ENCODE peak calls at places on chromosomes 12 and 14, in nine cellular contexts. One of them, this sample, is unnamed.

GRCh38 chr14:54818201-54819133 is 84.2 kb downstream of the GCH1 start:
- DNase-seq in left ventricle myocardium inferior: no peak
- DNase-seq in tibial artery: no peak
- DNase-seq in HepG2: peak
- DNase-seq in A549: no peak
- DNase-seq in right lobe of liver: no peak
- DNase-seq in stomach: no peak
- DNase-seq in prostate gland: no peak
- DNase-seq in lung: no peak
- DNase-seq in this sample: peak

GRCh38 chr14:98069712-98070133 is 1202.3 kb downstream of the BCL11B start:
- DNase-seq in left ventricle myocardium inferior: no peak
- DNase-seq in tibial artery: no peak
- DNase-seq in lung: peak
- DNase-seq in prostate gland: peak
- DNase-seq in HepG2: peak
- DNase-seq in right lobe of liver: no peak
- DNase-seq in stomach: no peak
- DNase-seq in A549: no peak
- DNase-seq in this sample: no peak

GRCh38 chr14:56065621-56066295 is 52.5 kb upstream of the PELI2 start:
- DNase-seq in right lobe of liver: no peak
- DNase-seq in HepG2: no peak
- DNase-seq in prostate gland: no peak
- DNase-seq in left ventricle myocardium inferior: no peak
- DNase-seq in A549: no peak
- DNase-seq in stomach: no peak
- DNase-seq in tibial artery: no peak
- DNase-seq in lung: no peak
- DNase-seq in this sample: no peak

GRCh38 chr14:80325688-80326087 is 114.4 kb upstream of the DIO2 start:
- DNase-seq in prostate gland: no peak
- DNase-seq in A549: no peak
- DNase-seq in left ventricle myocardium inferior: no peak
- DNase-seq in lung: no peak
- DNase-seq in HepG2: no peak
- DNase-seq in stomach: no peak
- DNase-seq in tibial artery: no peak
- DNase-seq in right lobe of liver: no peak
- DNase-seq in this sample: no peak

GRCh38 chr14:94665121-94665520 is 52.9 kb downstream of the SERPINA3 start:
- DNase-seq in left ventricle myocardium inferior: no peak
- DNase-seq in HepG2: no peak
- DNase-seq in tibial artery: no peak
- DNase-seq in lung: no peak
- DNase-seq in A549: no peak
- DNase-seq in stomach: no peak
- DNase-seq in prostate gland: no peak
- DNase-seq in right lobe of liver: peak
- DNase-seq in this sample: peak

GRCh38 chr12:68497702-68498101 is 113.0 kb upstream of the RAP1B start:
- DNase-seq in right lobe of liver: no peak
- DNase-seq in A549: no peak
- DNase-seq in HepG2: no peak
- DNase-seq in lung: no peak
- DNase-seq in left ventricle myocardium inferior: no peak
- DNase-seq in tibial artery: no peak
- DNase-seq in prostate gland: no peak
- DNase-seq in stomach: no peak
- DNase-seq in this sample: peak

GRCh38 chr12:84362552-84362897 is 550.1 kb downstream of the SLC6A15 start:
- DNase-seq in right lobe of liver: no peak
- DNase-seq in prostate gland: no peak
- DNase-seq in HepG2: no peak
- DNase-seq in stomach: no peak
- DNase-seq in A549: no peak
- DNase-seq in left ventricle myocardium inferior: no peak
- DNase-seq in tibial artery: peak
- DNase-seq in lung: no peak
- DNase-seq in this sample: no peak

GRCh38 chr12:11907625-11908024 is 163.1 kb upstream of the BCL2L14 start:
- DNase-seq in lung: no peak
- DNase-seq in prostate gland: no peak
- DNase-seq in right lobe of liver: no peak
- DNase-seq in left ventricle myocardium inferior: no peak
- DNase-seq in stomach: no peak
- DNase-seq in HepG2: no peak
- DNase-seq in tibial artery: no peak
- DNase-seq in A549: no peak
- DNase-seq in this sample: no peak

GRCh38 chr12:131755305-131756113 is 44.6 kb downstream of the SFSWAP start:
- DNase-seq in prostate gland: no peak
- DNase-seq in lung: no peak
- DNase-seq in right lobe of liver: no peak
- DNase-seq in stomach: no peak
- DNase-seq in HepG2: peak
- DNase-seq in A549: peak
- DNase-seq in left ventricle myocardium inferior: no peak
- DNase-seq in tibial artery: no peak
- DNase-seq in this sample: no peak

GRCh38 chr14:103312006-103312635 is 21.9 kb upstream of the EIF5 start:
- DNase-seq in right lobe of liver: peak
- DNase-seq in A549: no peak
- DNase-seq in tibial artery: peak
- DNase-seq in lung: no peak
- DNase-seq in stomach: no peak
- DNase-seq in HepG2: no peak
- DNase-seq in left ventricle myocardium inferior: no peak
- DNase-seq in prostate gland: no peak
- DNase-seq in this sample: no peak

GRCh38 chr12:125151284-125151683 is 86.0 kb downstream of the AACS start:
- DNase-seq in tibial artery: no peak
- DNase-seq in HepG2: peak
- DNase-seq in right lobe of liver: no peak
- DNase-seq in prostate gland: no peak
- DNase-seq in lung: no peak
- DNase-seq in stomach: no peak
- DNase-seq in A549: no peak
- DNase-seq in left ventricle myocardium inferior: no peak
- DNase-seq in this sample: no peak

GRCh38 chr12:59548930-59549329 is 46.9 kb upstream of the SLC16A7 start:
- DNase-seq in stomach: peak
- DNase-seq in HepG2: no peak
- DNase-seq in right lobe of liver: no peak
- DNase-seq in A549: no peak
- DNase-seq in tibial artery: no peak
- DNase-seq in prostate gland: no peak
- DNase-seq in left ventricle myocardium inferior: no peak
- DNase-seq in lung: no peak
- DNase-seq in this sample: no peak

DNA sequence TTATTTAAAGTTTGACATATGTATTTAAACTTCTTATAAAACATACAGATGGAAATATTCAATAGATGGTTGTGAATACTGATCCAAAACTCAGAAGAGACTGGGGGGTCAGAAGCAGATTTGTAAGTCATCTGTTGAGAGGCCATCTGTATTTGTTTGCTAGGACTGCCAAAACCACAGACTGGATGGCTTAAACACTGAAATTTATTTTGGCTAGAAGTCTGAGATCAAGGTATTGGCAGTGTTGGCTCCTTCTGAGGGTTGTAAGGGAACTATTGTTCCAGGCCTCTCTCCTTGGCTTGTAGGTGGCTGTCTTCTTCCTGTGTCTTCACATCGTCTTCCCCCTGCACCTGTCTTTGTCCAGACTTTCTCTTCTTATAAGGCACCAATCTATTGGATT is 153.9 kb downstream of the LRRK2 start:
- DNase-seq in HepG2: no peak
- DNase-seq in A549: no peak
- DNase-seq in lung: no peak
- DNase-seq in prostate gland: no peak
- DNase-seq in left ventricle myocardium inferior: no peak
- DNase-seq in right lobe of liver: no peak
- DNase-seq in stomach: no peak
- DNase-seq in tibial artery: no peak
- DNase-seq in this sample: no peak
- H3K4me3 ChIP-seq in HepG2: no peak
- H3K4me3 ChIP-seq in A549: no peak
- H3K4me3 ChIP-seq in lung: no peak
- H3K4me3 ChIP-seq in prostate gland: no peak
- H3K4me3 ChIP-seq in left ventricle myocardium inferior: no peak
- H3K4me3 ChIP-seq in right lobe of liver: no peak
- H3K4me3 ChIP-seq in stomach: no peak
- H3K4me3 ChIP-seq in tibial artery: no peak
- H3K4me3 ChIP-seq in this sample: no peak

GRCh38 chr12:109290061-109290460 is 19.0 kb downstream of the FOXN4 start:
- DNase-seq in tibial artery: no peak
- DNase-seq in stomach: no peak
- DNase-seq in lung: no peak
- DNase-seq in prostate gland: no peak
- DNase-seq in A549: no peak
- DNase-seq in HepG2: no peak
- DNase-seq in left ventricle myocardium inferior: no peak
- DNase-seq in right lobe of liver: no peak
- DNase-seq in this sample: no peak

GRCh38 chr12:109287811-109288469 is 21.1 kb downstream of the FOXN4 start:
- DNase-seq in A549: no peak
- DNase-seq in HepG2: no peak
- DNase-seq in prostate gland: no peak
- DNase-seq in left ventricle myocardium inferior: no peak
- DNase-seq in stomach: no peak
- DNase-seq in right lobe of liver: no peak
- DNase-seq in tibial artery: no peak
- DNase-seq in lung: no peak
- DNase-seq in this sample: no peak

GRCh38 chr12:109289004-109289403 is 20.1 kb downstream of the FOXN4 start:
- DNase-seq in prostate gland: no peak
- DNase-seq in A549: no peak
- DNase-seq in left ventricle myocardium inferior: no peak
- DNase-seq in lung: no peak
- DNase-seq in tibial artery: no peak
- DNase-seq in right lobe of liver: no peak
- DNase-seq in HepG2: no peak
- DNase-seq in stomach: no peak
- DNase-seq in this sample: no peak

GRCh38 chr12:109287181-109287580 is 21.9 kb downstream of the FOXN4 start:
- DNase-seq in lung: no peak
- DNase-seq in tibial artery: no peak
- DNase-seq in stomach: no peak
- DNase-seq in right lobe of liver: no peak
- DNase-seq in HepG2: no peak
- DNase-seq in A549: no peak
- DNase-seq in left ventricle myocardium inferior: no peak
- DNase-seq in prostate gland: no peak
- DNase-seq in this sample: no peak

DNA sequence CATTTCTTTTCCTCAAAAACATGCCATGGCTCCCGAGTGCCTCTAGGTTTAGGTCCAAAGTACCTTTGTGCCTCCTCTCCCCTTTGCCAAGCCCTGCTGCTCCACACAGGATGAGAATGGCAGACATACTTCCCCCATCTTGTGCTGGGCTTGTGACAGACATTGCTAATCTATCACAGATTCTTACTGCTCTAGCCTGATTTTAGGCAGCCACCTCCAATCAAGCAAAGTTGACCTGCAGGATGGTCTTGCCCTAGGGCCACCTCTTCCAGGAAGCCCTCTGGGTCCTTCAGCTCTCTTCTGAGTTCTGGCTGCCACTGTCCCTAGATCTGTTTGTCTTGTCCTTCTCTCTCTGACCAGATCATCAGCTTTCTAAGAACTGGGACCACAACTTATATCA is 20.5 kb downstream of the FOXN4 start:
- DNase-seq in HepG2: no peak
- DNase-seq in tibial artery: no peak
- DNase-seq in A549: no peak
- DNase-seq in left ventricle myocardium inferior: no peak
- DNase-seq in lung: no peak
- DNase-seq in right lobe of liver: no peak
- DNase-seq in prostate gland: no peak
- DNase-seq in stomach: no peak
- DNase-seq in this sample: no peak
- H3K4me3 ChIP-seq in HepG2: no peak
- H3K4me3 ChIP-seq in tibial artery: no peak
- H3K4me3 ChIP-seq in A549: no peak
- H3K4me3 ChIP-seq in left ventricle myocardium inferior: no peak
- H3K4me3 ChIP-seq in lung: no peak
- H3K4me3 ChIP-seq in right lobe of liver: no peak
- H3K4me3 ChIP-seq in prostate gland: no peak
- H3K4me3 ChIP-seq in stomach: no peak
- H3K4me3 ChIP-seq in this sample: no peak

GRCh38 chr12:50547742-50548141 is 43.0 kb downstream of the DIP2B start:
- DNase-seq in right lobe of liver: no peak
- DNase-seq in left ventricle myocardium inferior: no peak
- DNase-seq in lung: no peak
- DNase-seq in tibial artery: no peak
- DNase-seq in HepG2: no peak
- DNase-seq in A549: no peak
- DNase-seq in prostate gland: no peak
- DNase-seq in stomach: no peak
- DNase-seq in this sample: no peak

GRCh38 chr12:50550530-50551223 is 45.9 kb downstream of the DIP2B start:
- DNase-seq in A549: no peak
- DNase-seq in left ventricle myocardium inferior: no peak
- DNase-seq in right lobe of liver: no peak
- DNase-seq in stomach: no peak
- DNase-seq in lung: no peak
- DNase-seq in tibial artery: no peak
- DNase-seq in HepG2: no peak
- DNase-seq in prostate gland: no peak
- DNase-seq in this sample: no peak

GRCh38 chr12:50546441-50547318 is 41.9 kb downstream of the DIP2B start:
- DNase-seq in prostate gland: no peak
- DNase-seq in A549: no peak
- DNase-seq in HepG2: no peak
- DNase-seq in left ventricle myocardium inferior: no peak
- DNase-seq in right lobe of liver: no peak
- DNase-seq in tibial artery: no peak
- DNase-seq in lung: no peak
- DNase-seq in stomach: no peak
- DNase-seq in this sample: no peak

GRCh38 chr12:50551866-50552265 is 47.1 kb downstream of the DIP2B start:
- DNase-seq in right lobe of liver: no peak
- DNase-seq in lung: no peak
- DNase-seq in HepG2: no peak
- DNase-seq in left ventricle myocardium inferior: no peak
- DNase-seq in stomach: no peak
- DNase-seq in tibial artery: no peak
- DNase-seq in A549: no peak
- DNase-seq in prostate gland: no peak
- DNase-seq in this sample: no peak

GRCh38 chr12:50549885-50550284 is 45.1 kb downstream of the DIP2B start:
- DNase-seq in tibial artery: no peak
- DNase-seq in right lobe of liver: no peak
- DNase-seq in prostate gland: no peak
- DNase-seq in left ventricle myocardium inferior: no peak
- DNase-seq in HepG2: no peak
- DNase-seq in A549: no peak
- DNase-seq in stomach: no peak
- DNase-seq in lung: no peak
- DNase-seq in this sample: no peak
- H3K4me3 ChIP-seq in tibial artery: no peak
- H3K4me3 ChIP-seq in right lobe of liver: no peak
- H3K4me3 ChIP-seq in prostate gland: no peak
- H3K4me3 ChIP-seq in left ventricle myocardium inferior: no peak
- H3K4me3 ChIP-seq in HepG2: no peak
- H3K4me3 ChIP-seq in A549: no peak
- H3K4me3 ChIP-seq in stomach: no peak
- H3K4me3 ChIP-seq in lung: no peak
- H3K4me3 ChIP-seq in this sample: no peak

GRCh38 chr12:58359084-58359483 is 417.7 kb downstream of the ATP23 start:
- DNase-seq in prostate gland: no peak
- DNase-seq in left ventricle myocardium inferior: no peak
- DNase-seq in HepG2: no peak
- DNase-seq in tibial artery: no peak
- DNase-seq in right lobe of liver: no peak
- DNase-seq in lung: no peak
- DNase-seq in stomach: no peak
- DNase-seq in A549: no peak
- DNase-seq in this sample: no peak
- H3K4me3 ChIP-seq in prostate gland: no peak
- H3K4me3 ChIP-seq in left ventricle myocardium inferior: no peak
- H3K4me3 ChIP-seq in HepG2: no peak
- H3K4me3 ChIP-seq in tibial artery: no peak
- H3K4me3 ChIP-seq in right lobe of liver: no peak
- H3K4me3 ChIP-seq in lung: no peak
- H3K4me3 ChIP-seq in stomach: no peak
- H3K4me3 ChIP-seq in A549: no peak
- H3K4me3 ChIP-seq in this sample: no peak